ENCODE peak calls at places on chromosomes 1 and 21, in six cellular contexts. A is tibial nerve, I is A549, Y is gastrocnemius medialis, B is K562, X is uterus. U is an unnamed sample.

GRCh38 chr1:44543064-44543815 is 131.0 kb downstream of the TMEM53 start:
- DNase-seq in B (no peak), A (no peak), X (no peak), I (no peak), Y (no peak), U (no peak)

GRCh38 chr1:63698001-63698838 is 75.6 kb upstream of the ROR1 start:
- DNase-seq in B (peak; percentile 5), Y (no peak), I (peak; percentile 84), A (no peak), X (no peak), U (no peak)

GRCh38 chr1:245956225-245956624 is 550.9 kb downstream of the SMYD3 start:
- DNase-seq in Y (no peak), B (peak; percentile 60), I (no peak), A (no peak), X (no peak), U (no peak)

GRCh38 chr1:93976291-93976690 is 67.1 kb upstream of the GCLM start:
- DNase-seq in B (peak; percentile 37), X (no peak), I (no peak), A (no peak), Y (no peak), U (peak; percentile 49)

GRCh38 chr21:16976132-16976666 is 536.6 kb upstream of the CXADR start:
- DNase-seq in B (no peak), I (no peak), A (no peak), Y (no peak), X (no peak), U (no peak)

GRCh38 chr1:12406218-12407021 is 176.6 kb downstream of the VPS13D start:
- DNase-seq in A (no peak), B (peak; percentile 45), X (peak; percentile 24), I (no peak), Y (no peak), U (no peak)

GRCh38 chr1:42737257-42737656 is 2.8 kb downstream of the CLDN19 start:
- DNase-seq in A (no peak), B (no peak), I (no peak), Y (no peak), X (no peak), U (no peak)

GRCh38 chr21:34296878-34297277 is 66.9 kb upstream of the KCNE2 start:
- DNase-seq in B (no peak), A (no peak), I (no peak), X (no peak), Y (no peak), U (no peak)

GRCh38 chr1:207826557-207827487 is 75.0 kb downstream of the CD46 start:
- DNase-seq in X (peak; percentile 50), B (peak; percentile 33), I (peak; percentile 66), A (peak; percentile 55), Y (peak; percentile 36), U (no peak)

GRCh38 chr1:39609618-39610331 is 29.7 kb downstream of the HEYL start:
- DNase-seq in Y (peak; percentile 24), B (peak; percentile 72), A (peak; percentile 61), X (peak; percentile 56), I (peak; percentile 69), U (peak; percentile 72)

GRCh38 chr1:27724961-27725373 is 794 bp upstream of the FAM76A start:
- DNase-seq in Y (peak; percentile 20), A (peak; percentile 13), X (no peak), I (no peak), B (peak; percentile 21), U (no peak)

GRCh38 chr1:117020526-117021156 is 19.1 kb downstream of the CD101 start:
- DNase-seq in B (no peak), A (no peak), Y (no peak), X (no peak), I (no peak), U (no peak)

GRCh38 chr1:33060579-33061083 is 20.3 kb upstream of the AZIN2 start:
- DNase-seq in Y (peak; percentile 31), B (no peak), X (no peak), I (peak; percentile 29), A (peak; percentile 55), U (no peak)

DNA sequence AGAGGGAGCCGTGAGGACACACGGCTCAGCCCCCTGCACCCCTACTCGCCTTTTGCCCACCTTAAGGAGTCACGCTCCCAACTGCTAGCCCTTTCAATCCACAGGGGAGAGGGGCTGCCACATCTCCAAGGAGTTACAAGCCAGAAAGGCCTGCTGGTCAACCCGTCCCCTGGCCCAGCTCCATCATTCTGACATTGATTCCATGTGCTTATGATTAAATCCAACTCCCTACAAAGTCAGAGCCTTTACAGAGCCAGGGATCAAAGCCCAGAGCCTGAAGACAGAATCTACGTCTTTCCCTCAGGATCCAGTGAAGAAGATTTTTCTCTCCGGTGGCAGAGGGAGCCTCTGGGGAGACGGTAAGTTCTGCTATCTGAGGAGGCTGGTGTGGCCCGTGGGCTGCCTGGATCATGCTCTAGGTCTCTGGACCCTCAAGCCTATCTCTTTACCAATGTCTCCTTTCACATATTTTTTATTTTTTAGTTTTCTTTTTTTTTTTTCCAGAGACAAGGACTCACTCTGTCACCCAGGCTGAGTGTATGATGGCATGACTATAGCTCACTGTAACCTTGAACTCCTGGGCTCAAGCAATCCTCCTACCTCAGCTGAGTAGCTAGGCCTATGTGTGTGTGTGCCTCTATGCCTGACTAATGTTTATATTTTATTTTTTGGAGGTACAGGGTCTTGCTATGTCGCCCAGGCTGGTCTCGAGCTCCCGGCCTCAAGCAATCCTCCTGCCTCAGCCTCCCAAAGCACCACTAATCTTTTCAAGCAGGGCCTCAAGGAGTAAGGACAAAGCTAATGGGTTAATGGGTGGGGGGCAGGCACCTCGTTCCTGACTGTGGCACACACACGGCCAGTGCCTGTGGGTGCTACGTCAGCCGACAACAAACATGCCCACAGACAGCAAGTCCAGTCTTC is 61.3 kb downstream of the SLC66A1 start:
- DNase-seq in Y (no peak), X (peak; percentile 80), I (no peak), B (no peak), A (peak; percentile 40), U (no peak)
- TF ChIP-seq POLR2A in Y (no peak), X (no peak), I (no peak), B (no peak), A (no peak), U (no peak)

GRCh38 chr21:45406801-45407628 is 2.0 kb downstream of the COL18A1 start:
- DNase-seq in Y (no peak), B (peak; percentile 38), A (no peak), X (no peak), I (peak; percentile 34), U (peak; percentile 69)
- TF ChIP-seq POLR2A in Y (no peak), B (no peak), A (no peak), X (no peak), I (no peak), U (no peak)

DNA sequence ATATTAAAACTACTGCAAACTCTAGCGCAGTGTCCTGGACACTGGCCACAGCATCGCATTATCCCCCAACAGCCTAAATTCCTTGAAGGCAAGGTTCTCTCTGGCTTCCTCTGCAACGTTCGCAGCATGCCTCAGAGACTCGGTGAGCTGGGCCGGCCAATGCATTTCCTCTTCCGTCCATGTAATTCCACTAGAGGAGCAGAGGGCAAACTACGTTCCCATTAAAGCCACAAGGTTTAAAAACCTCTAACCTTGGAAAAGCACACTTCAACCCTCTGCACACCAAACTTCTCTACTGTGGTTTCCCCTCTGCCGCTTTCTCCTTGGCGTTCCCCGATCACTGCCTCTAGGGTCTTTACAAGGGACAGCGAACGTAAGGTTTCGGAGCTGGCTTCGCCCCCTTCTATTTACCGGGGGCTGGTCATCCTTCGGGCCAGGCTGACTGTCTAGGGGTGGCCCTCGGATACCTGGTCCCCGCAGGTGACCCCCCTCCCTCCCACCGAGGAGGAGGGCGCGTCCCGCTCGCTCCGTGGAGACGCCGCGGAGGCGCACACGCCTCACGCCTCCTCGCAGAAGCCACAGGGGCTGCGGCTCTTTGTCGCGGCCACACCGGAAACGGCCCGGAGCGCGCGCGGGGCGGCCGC is 451 bp upstream of the SMYD2 start:
- DNase-seq in I (peak; percentile 54), A (peak; percentile 27), B (peak; percentile 60), X (peak; percentile 21), Y (peak; percentile 26), U (no peak)
- TF ChIP-seq POLR2A in I (peak; percentile 40), A (no peak), B (peak; percentile 69), X (no peak), Y (no peak), U (no peak)

DNA sequence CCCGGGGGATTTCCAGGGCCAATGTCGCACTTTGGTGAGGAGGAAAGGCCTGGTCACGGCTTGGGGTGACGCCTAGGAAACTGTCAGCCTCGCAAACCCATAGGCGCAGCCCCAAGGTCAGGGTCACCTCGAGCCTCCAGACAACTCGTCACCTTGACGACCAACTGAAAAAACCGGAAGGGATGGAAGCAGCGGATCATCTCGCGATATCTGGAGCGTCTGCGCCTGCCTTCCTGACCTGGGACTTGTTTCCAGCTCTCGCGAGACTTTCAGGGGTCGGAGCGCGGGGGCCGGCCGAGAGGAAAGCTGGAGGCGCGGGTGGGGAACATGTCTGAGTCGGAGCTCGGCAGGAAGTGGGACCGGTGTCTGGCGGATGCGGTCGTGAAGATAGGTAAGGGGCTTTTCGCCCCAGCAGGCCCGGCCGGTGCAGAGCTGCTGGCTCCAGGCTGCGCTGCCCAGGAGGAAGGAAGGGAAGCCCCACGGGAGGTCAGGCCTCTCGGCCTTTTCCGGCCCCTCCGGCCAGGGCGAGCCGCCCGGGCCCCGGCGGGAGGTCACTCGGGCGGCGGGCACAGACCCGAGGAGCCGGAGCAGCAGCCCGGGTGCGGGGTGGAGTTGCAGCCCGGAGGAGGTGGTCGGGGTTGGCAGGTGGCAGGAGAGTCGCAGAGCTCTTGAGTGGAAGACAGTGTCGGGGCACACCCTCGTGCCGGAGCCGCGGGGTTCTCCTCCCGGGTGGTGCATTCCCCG is 47.2 kb upstream of the NBL1 start:
- DNase-seq in I (peak; percentile 96), B (peak; percentile 100), Y (peak; percentile 96), X (peak; percentile 98), A (peak; percentile 94), U (peak; percentile 97)
- TF ChIP-seq POLR2A in I (peak; percentile 57), B (peak; percentile 97), Y (peak; percentile 63), X (peak; percentile 79), A (peak; percentile 53), U (peak; percentile 88)

GRCh38 chr1:184792450-184792969 is 37.9 kb upstream of the EDEM3 start:
- DNase-seq in X (peak; percentile 55), A (peak; percentile 66), Y (peak; percentile 94), B (no peak), I (peak; percentile 91), U (no peak)
- TF ChIP-seq POLR2A in X (no peak), A (no peak), Y (peak; percentile 42), B (no peak), I (no peak), U (no peak)